ENCODE peak calls at places on chromosomes 4 and X, in seven cellular contexts. One of them, this sample, is unnamed.

GRCh38 chrX:14598330-14598729 is 69.0 kb downstream of the GLRA2 start:
- DNase-seq in HepG2: no peak
- DNase-seq in K562: no peak
- DNase-seq in SK-N-SH: no peak
- DNase-seq in HCT116: no peak
- DNase-seq in GM12878: no peak
- DNase-seq in H1: no peak
- DNase-seq in this sample: no peak

GRCh38 chrX:153946910-153947769 is 2.7 kb upstream of the RENBP start:
- DNase-seq in HepG2: peak; percentile 75
- DNase-seq in K562: peak; percentile 64
- DNase-seq in SK-N-SH: peak; percentile 91
- DNase-seq in HCT116: peak; percentile 67
- DNase-seq in GM12878: no peak
- DNase-seq in H1: peak; percentile 77
- DNase-seq in this sample: peak; percentile 77

GRCh38 chr4:58732973-58733372 is 1622.8 kb upstream of the IGFBP7 start:
- DNase-seq in HepG2: no peak
- DNase-seq in K562: no peak
- DNase-seq in SK-N-SH: peak; percentile 16
- DNase-seq in HCT116: no peak
- DNase-seq in GM12878: no peak
- DNase-seq in H1: no peak
- DNase-seq in this sample: peak; percentile 42

GRCh38 chrX:47690175-47690574 is 31.2 kb upstream of the UXT start:
- DNase-seq in HepG2: no peak
- DNase-seq in K562: no peak
- DNase-seq in SK-N-SH: no peak
- DNase-seq in HCT116: peak; percentile 12
- DNase-seq in GM12878: no peak
- DNase-seq in H1: no peak
- DNase-seq in this sample: no peak

GRCh38 chr4:16790508-16790907 is 107.9 kb downstream of the LDB2 start:
- DNase-seq in HepG2: no peak
- DNase-seq in K562: no peak
- DNase-seq in SK-N-SH: no peak
- DNase-seq in HCT116: no peak
- DNase-seq in GM12878: no peak
- DNase-seq in H1: no peak
- DNase-seq in this sample: no peak

GRCh38 chr4:41120297-41121217 is 93.8 kb downstream of the APBB2 start:
- DNase-seq in HepG2: no peak
- DNase-seq in K562: peak; percentile 11
- DNase-seq in SK-N-SH: no peak
- DNase-seq in HCT116: no peak
- DNase-seq in GM12878: no peak
- DNase-seq in H1: no peak
- DNase-seq in this sample: no peak

GRCh38 chr4:621296-622070 is 3.9 kb upstream of the PDE6B start:
- DNase-seq in HepG2: no peak
- DNase-seq in K562: no peak
- DNase-seq in SK-N-SH: no peak
- DNase-seq in HCT116: no peak
- DNase-seq in GM12878: no peak
- DNase-seq in H1: no peak
- DNase-seq in this sample: no peak

GRCh38 chrX:20267924-20268701 is 1.4 kb upstream of the RPS6KA3 start:
- DNase-seq in HepG2: no peak
- DNase-seq in K562: no peak
- DNase-seq in SK-N-SH: peak; percentile 56
- DNase-seq in HCT116: no peak
- DNase-seq in GM12878: no peak
- DNase-seq in H1: peak; percentile 63
- DNase-seq in this sample: no peak

GRCh38 chrX:133812382-133812781 is 173.0 kb downstream of the GPC3 start:
- DNase-seq in HepG2: no peak
- DNase-seq in K562: no peak
- DNase-seq in SK-N-SH: no peak
- DNase-seq in HCT116: no peak
- DNase-seq in GM12878: no peak
- DNase-seq in H1: no peak
- DNase-seq in this sample: no peak

GRCh38 chrX:68929332-68930150 is 100.7 kb downstream of the EFNB1 start:
- DNase-seq in HepG2: no peak
- DNase-seq in K562: no peak
- DNase-seq in SK-N-SH: no peak
- DNase-seq in HCT116: peak; percentile 18
- DNase-seq in GM12878: no peak
- DNase-seq in H1: no peak
- DNase-seq in this sample: no peak

GRCh38 chr4:121654738-121655137 is 42.0 kb downstream of the ANXA5 start:
- DNase-seq in HepG2: no peak
- DNase-seq in K562: no peak
- DNase-seq in SK-N-SH: no peak
- DNase-seq in HCT116: no peak
- DNase-seq in GM12878: peak; percentile 1
- DNase-seq in H1: no peak
- DNase-seq in this sample: no peak

GRCh38 chr4:20847124-20847747 is 147.0 kb downstream of the PACRGL start:
- DNase-seq in HepG2: no peak
- DNase-seq in K562: no peak
- DNase-seq in SK-N-SH: no peak
- DNase-seq in HCT116: no peak
- DNase-seq in GM12878: no peak
- DNase-seq in H1: no peak
- DNase-seq in this sample: no peak
- TF ChIP-seq JUND in HepG2: no peak
- TF ChIP-seq JUND in K562: no peak
- TF ChIP-seq JUND in SK-N-SH: no peak
- TF ChIP-seq JUND in HCT116: no peak
- TF ChIP-seq JUND in GM12878: no peak
- TF ChIP-seq JUND in H1: no peak
- TF ChIP-seq JUND in this sample: no peak

DNA sequence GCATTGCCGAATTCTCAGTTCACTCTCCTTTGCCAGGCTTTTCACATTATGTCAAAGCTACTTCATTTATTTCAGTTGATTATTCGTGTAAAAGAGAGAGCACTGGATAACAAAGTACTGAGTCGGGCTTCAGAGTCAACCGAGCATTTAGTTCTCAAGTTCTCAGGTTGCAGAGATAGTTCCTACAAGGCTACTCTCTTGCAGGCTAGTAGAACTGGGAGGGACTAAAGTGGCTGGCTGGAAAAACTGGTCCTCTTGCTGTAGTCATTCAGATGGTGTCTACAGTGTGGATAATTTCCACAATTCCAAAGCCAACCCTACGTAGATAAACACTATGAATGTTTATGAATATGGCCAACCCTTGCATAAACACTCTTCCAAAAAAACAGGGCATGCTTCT is 4.6 kb upstream of the CCNG2 start:
- DNase-seq in HepG2: no peak
- DNase-seq in K562: no peak
- DNase-seq in SK-N-SH: no peak
- DNase-seq in HCT116: no peak
- DNase-seq in GM12878: no peak
- DNase-seq in H1: no peak
- DNase-seq in this sample: peak; percentile 87
- TF ChIP-seq JUND in HepG2: no peak
- TF ChIP-seq JUND in K562: no peak
- TF ChIP-seq JUND in SK-N-SH: no peak
- TF ChIP-seq JUND in HCT116: no peak
- TF ChIP-seq JUND in GM12878: no peak
- TF ChIP-seq JUND in H1: no peak
- TF ChIP-seq JUND in this sample: no peak

GRCh38 chr4:124279741-124280140 is 432.8 kb downstream of the ANKRD50 start:
- DNase-seq in HepG2: no peak
- DNase-seq in K562: no peak
- DNase-seq in SK-N-SH: peak; percentile 22
- DNase-seq in HCT116: no peak
- DNase-seq in GM12878: no peak
- DNase-seq in H1: no peak
- DNase-seq in this sample: peak; percentile 77
- TF ChIP-seq JUND in HepG2: no peak
- TF ChIP-seq JUND in K562: no peak
- TF ChIP-seq JUND in SK-N-SH: no peak
- TF ChIP-seq JUND in HCT116: no peak
- TF ChIP-seq JUND in GM12878: no peak
- TF ChIP-seq JUND in H1: no peak
- TF ChIP-seq JUND in this sample: no peak

GRCh38 chrX:117508021-117508420 is 608.6 kb downstream of the KLHL13 start:
- DNase-seq in HepG2: no peak
- DNase-seq in K562: no peak
- DNase-seq in SK-N-SH: no peak
- DNase-seq in HCT116: no peak
- DNase-seq in GM12878: no peak
- DNase-seq in H1: no peak
- DNase-seq in this sample: no peak
- TF ChIP-seq JUND in HepG2: no peak
- TF ChIP-seq JUND in K562: no peak
- TF ChIP-seq JUND in SK-N-SH: no peak
- TF ChIP-seq JUND in HCT116: no peak
- TF ChIP-seq JUND in GM12878: no peak
- TF ChIP-seq JUND in H1: no peak
- TF ChIP-seq JUND in this sample: no peak

GRCh38 chr4:88003261-88003660 is 4.2 kb upstream of the PKD2 start:
- DNase-seq in HepG2: no peak
- DNase-seq in K562: no peak
- DNase-seq in SK-N-SH: no peak
- DNase-seq in HCT116: no peak
- DNase-seq in GM12878: no peak
- DNase-seq in H1: no peak
- DNase-seq in this sample: no peak
- TF ChIP-seq JUND in HepG2: no peak
- TF ChIP-seq JUND in K562: no peak
- TF ChIP-seq JUND in SK-N-SH: no peak
- TF ChIP-seq JUND in HCT116: no peak
- TF ChIP-seq JUND in GM12878: no peak
- TF ChIP-seq JUND in H1: no peak
- TF ChIP-seq JUND in this sample: no peak

DNA sequence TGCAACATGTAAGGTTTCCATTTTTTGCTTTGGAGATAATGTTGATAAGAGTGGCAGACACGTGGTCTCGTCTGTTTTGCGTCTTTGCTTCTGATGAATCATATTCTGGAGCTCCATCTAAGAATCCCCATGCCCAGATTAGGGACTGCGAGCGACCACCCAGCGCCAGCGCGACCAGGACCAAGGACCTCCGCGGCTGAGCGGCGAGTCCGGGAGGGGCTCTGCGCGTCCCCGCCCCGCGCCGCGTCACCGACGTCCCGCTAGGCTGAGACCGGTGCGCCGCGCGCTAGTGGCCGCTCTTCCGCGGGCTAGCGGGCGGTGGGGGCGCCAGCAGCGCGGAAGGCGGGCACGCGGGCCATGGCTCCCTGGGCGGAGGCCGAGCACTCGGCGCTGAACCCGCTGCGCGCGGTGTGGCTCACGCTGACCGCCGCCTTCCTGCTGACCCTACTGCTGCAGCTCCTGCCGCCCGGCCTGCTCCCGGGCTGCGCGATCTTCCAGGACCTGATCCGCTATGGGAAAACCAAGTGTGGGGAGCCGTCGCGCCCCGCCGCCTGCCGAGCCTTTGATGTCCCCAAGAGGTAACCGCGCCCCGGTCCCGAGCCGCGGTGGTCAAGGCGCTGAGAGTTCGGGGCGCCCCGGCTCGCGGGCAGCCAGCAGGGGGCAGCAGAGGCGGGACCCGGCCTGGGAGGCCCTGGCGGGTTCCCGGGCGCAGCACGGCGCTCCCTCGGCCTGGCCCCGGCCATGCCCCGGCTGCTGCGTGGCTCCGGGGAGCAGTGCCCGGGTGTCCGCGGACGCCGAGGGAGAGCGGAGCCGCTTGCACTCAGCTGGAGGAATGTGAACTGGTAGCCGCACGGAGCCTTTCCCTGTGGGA is at the start of gene SRD5A3:
- DNase-seq in HepG2: peak; percentile 66
- DNase-seq in K562: peak; percentile 90
- DNase-seq in SK-N-SH: peak; percentile 96
- DNase-seq in HCT116: peak; percentile 63
- DNase-seq in GM12878: peak; percentile 19
- DNase-seq in H1: peak; percentile 95
- DNase-seq in this sample: peak; percentile 83
- TF ChIP-seq JUND in HepG2: no peak
- TF ChIP-seq JUND in K562: no peak
- TF ChIP-seq JUND in SK-N-SH: no peak
- TF ChIP-seq JUND in HCT116: no peak
- TF ChIP-seq JUND in GM12878: no peak
- TF ChIP-seq JUND in H1: no peak
- TF ChIP-seq JUND in this sample: no peak

DNA sequence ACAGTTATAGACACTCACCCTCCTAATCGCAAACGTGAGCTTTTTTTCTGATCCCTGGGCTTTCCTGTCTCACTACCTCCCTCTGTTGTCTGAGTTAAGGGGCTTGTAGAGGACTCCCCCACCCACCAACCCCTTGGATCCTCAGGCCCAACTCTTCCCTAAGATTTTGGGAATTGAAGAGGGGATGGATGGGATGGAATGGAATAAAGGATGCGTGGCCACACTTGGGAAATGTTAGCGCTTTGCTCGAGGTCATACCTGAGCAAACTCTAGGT is 1.5 kb downstream of the CNKSR2 start:
- DNase-seq in HepG2: no peak
- DNase-seq in K562: no peak
- DNase-seq in SK-N-SH: peak; percentile 36
- DNase-seq in HCT116: no peak
- DNase-seq in GM12878: no peak
- DNase-seq in H1: no peak
- DNase-seq in this sample: no peak
- TF ChIP-seq JUND in HepG2: no peak
- TF ChIP-seq JUND in K562: no peak
- TF ChIP-seq JUND in SK-N-SH: no peak
- TF ChIP-seq JUND in HCT116: no peak
- TF ChIP-seq JUND in GM12878: no peak
- TF ChIP-seq JUND in H1: no peak
- TF ChIP-seq JUND in this sample: no peak

This sample was measured in T47D.